ENCODE peak calls at places on chromosomes 11 and 22, in four cellular contexts. R, X, C and E are unnamed samples.

GRCh38 chr11:110435780-110436717 is 6.3 kb downstream of the FDX1 start:
- DNase-seq in X (peak), C (no peak), R (no peak), E (no peak)

GRCh38 chr11:111086058-111086457 is 159.5 kb upstream of the POU2AF2 start:
- DNase-seq in X (no peak), C (no peak), R (no peak), E (no peak)

GRCh38 chr11:61023086-61024035 is 51.9 kb downstream of the CD6 start:
- DNase-seq in C (no peak), R (no peak), X (no peak), E (no peak)

GRCh38 chr11:26227311-26227710 is 104.6 kb upstream of the ANO3 start:
- DNase-seq in C (no peak), X (no peak), R (peak), E (peak)

GRCh38 chr22:50560034-50560433 is 2.7 kb downstream of the SYCE3 start:
- DNase-seq in R (no peak), C (no peak), X (no peak), E (no peak)

GRCh38 chr11:112580864-112581263 is 320.2 kb upstream of the PLET1 start:
- DNase-seq in X (no peak), C (no peak), R (no peak), E (no peak)

GRCh38 chr11:111114091-111114490 is 131.4 kb upstream of the POU2AF2 start:
- DNase-seq in X (no peak), C (no peak), R (no peak), E (no peak)

GRCh38 chr11:64767344-64768299 is 7.8 kb upstream of the PYGM start:
- DNase-seq in C (peak), R (no peak), X (peak), E (no peak)

GRCh38 chr22:21815958-21816357 is 51.5 kb downstream of the MAPK1 start:
- DNase-seq in R (no peak), X (no peak), C (no peak), E (no peak)

GRCh38 chr22:41936894-41937169 is 10.1 kb downstream of the CENPM start:
- DNase-seq in X (no peak), C (no peak), R (no peak), E (no peak)

GRCh38 chr11:23991140-23991539 is 505.7 kb upstream of the LUZP2 start:
- DNase-seq in X (no peak), R (no peak), C (no peak), E (no peak)

GRCh38 chr11:126607374-126607773 is 251.9 kb downstream of the ST3GAL4 start:
- DNase-seq in C (peak), R (no peak), X (peak), E (peak)
- TF ChIP-seq SIN3A in C (no peak), R (no peak), X (no peak), E (no peak)

GRCh38 chr22:36226189-36226588 is 13.1 kb downstream of the APOL2 start:
- DNase-seq in X (no peak), R (no peak), C (no peak), E (no peak)

GRCh38 chr22:36223504-36223903 is 15.8 kb downstream of the APOL2 start:
- DNase-seq in R (no peak), C (no peak), X (no peak), E (no peak)

GRCh38 chr22:36222887-36223450 is 16.4 kb downstream of the APOL2 start:
- DNase-seq in C (no peak), X (no peak), R (no peak), E (no peak)

GRCh38 chr22:36225333-36225922 is 13.9 kb downstream of the APOL2 start:
- DNase-seq in C (no peak), R (no peak), X (no peak), E (no peak)

DNA sequence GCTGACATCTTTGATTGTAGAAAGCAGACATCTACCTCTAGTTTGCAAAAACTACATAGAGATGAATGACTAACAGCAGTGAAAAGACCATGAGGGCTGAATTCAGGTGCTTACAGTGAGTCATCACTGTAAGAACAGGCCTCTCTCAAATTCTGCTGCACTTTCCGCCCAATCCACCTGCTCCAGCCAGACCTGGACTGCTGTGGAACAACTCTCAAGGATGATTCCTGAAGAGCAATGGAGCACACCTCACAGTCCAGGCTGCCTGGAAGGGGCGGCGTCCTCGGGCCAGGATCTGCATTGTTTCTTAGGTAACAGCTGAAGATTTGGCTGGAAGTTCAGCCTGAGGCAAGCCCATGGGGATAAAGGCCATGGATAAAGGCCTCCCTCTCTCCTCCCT is 15.1 kb downstream of the APOL2 start:
- DNase-seq in R (no peak), X (no peak), C (no peak), E (no peak)
- H3K4me3 ChIP-seq in R (no peak), X (no peak), C (no peak), E (no peak)

DNA sequence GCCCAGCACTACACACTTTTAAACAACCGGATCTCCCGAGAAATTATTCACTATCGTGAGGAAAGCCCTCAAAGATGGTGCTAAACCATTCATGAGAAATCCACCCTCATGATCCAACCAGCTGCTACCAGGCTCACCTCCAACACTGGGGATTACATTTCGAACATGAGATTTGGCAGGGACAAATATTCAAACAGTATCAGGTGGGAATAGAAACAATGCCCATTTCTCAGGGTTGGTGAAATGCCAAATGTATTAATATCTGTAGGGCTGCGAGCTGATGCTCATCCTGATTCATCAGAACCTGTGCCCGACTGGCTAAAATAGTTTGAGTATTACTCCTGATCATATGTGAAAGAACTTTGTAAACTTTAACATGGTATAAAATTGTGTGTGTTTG is 15.8 kb upstream of the PTPRJ start:
- DNase-seq in C (no peak), X (no peak), R (no peak), E (no peak)
- TF ChIP-seq SIN3A in C (no peak), X (no peak), R (no peak), E (no peak)

DNA sequence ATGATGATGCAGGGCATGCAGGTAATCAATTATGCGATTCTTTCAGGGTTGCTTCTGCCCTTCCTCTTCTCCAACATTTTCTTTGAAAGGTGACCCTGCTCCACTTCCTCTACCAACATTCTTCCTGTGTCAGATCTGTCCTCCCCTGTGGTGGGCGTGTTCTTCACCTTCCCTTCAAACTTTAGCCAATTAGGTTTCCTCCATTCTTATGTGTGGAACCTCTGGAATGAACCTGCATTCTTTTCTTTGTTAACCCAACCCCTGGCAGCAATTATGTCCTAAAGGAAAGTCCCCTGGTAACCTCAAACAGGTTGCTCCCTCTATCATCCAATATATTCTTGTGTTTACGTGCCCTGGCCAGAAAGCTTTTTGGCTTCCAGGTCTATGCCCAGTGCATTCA is 22.4 kb downstream of the KIRREL3 start:
- DNase-seq in C (no peak), R (no peak), X (no peak), E (no peak)
- H3K4me3 ChIP-seq in C (no peak), R (no peak), X (no peak), E (no peak)

DNA sequence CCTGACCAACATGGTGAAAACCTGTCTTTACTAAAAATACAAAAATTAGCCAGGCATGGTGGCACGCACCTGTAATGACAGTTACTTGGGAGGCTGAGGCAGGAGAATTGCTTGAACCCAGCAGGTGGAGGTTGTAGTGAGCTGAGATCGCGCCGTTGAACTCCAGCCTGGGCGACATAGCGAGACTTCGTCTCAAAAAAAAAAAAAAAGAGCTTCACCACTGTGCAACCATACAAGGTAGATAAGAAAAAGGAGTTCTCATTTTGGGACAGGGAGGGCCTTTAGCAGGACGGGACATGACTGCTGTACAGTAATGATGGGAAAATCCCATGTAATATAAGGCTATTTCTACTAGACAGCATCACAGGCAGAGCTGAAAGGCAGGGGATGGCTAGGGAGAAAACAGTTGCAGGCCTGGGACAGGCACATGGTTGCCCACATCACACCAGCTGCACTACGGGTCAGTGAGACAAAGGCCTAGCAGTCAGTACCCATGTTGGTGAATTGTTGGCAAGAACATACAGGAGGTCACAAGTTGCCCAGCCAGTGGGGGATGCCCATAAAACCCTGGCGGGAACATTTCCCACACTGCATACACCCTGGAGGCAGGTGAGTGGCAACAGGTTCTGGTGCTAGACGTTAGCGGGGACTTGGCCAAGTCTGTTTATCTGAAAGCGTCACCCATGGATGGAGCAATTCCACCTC is 5.4 kb downstream of the TANGO2 start:
- DNase-seq in X (no peak), C (no peak), R (no peak), E (no peak)
- TF ChIP-seq SIN3A in X (no peak), C (no peak), R (no peak), E (no peak)

DNA sequence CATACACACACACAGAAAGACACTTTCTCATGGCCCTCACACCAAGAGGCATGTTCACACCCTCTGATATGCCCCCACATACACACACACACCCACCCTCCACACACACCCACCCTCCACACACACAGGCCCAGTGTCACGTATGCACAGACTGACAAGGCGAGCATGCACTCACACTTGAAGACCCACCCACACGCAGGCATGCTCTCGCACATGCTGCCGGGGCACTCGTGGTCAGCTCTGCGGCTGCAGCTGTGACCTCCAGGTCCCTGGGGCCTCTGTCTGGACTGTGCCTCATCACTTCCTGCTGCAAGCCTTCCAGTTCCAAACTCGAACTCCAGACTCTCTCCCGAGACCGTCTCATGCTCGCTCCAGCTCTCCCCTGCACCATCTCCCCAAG is 9.6 kb downstream of the DCHS1 start:
- DNase-seq in X (peak), C (no peak), R (no peak), E (no peak)
- H3K4me3 ChIP-seq in X (no peak), C (no peak), R (no peak), E (no peak)

GRCh38 chr11:77406396-77406795 is 67.5 kb downstream of the PAK1 start:
- DNase-seq in C (no peak), R (no peak), X (no peak), E (no peak)

GRCh38 chr11:77407613-77408012 is 66.3 kb downstream of the PAK1 start:
- DNase-seq in R (no peak), C (peak), X (no peak), E (peak)

GRCh38 chr11:77410076-77410827 is 63.6 kb downstream of the PAK1 start:
- DNase-seq in X (no peak), R (no peak), C (no peak), E (no peak)

GRCh38 chr11:77411238-77411637 is 62.7 kb downstream of the PAK1 start:
- DNase-seq in C (no peak), R (no peak), X (no peak), E (no peak)

DNA sequence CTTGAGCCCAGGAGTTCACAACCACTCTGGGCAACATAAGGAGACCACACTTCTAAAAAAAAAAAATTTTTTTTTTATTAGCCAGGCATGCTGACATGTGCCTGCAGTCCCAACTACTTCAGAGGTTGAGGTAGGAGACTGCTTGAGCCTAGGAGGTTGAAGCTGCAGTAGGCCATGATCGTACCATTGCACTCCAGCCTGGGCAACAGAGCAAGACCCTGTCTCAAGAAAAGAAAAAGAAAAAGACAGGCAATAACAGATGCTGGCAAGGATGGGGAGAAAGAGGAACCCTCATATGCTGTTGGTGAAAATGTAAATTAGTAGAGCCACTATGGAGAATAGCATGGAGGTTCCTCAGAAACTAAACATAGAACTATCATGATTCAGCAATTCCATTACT is 64.8 kb downstream of the PAK1 start:
- DNase-seq in X (no peak), C (no peak), R (no peak), E (no peak)
- TF ChIP-seq SIN3A in X (no peak), C (no peak), R (no peak), E (no peak)